ENCODE peak calls at places on chromosomes 3 and 15, in four cellular contexts. M is stomach, L is HepG2, B is endothelial cell of umbilical vein. C is an unnamed sample.

GRCh38 chr3:131361464-131362421 is 19.8 kb upstream of the NUDT16 start:
- DNase-seq in M (peak; percentile 96), L (no peak), B (peak; percentile 16), C (peak; percentile 86)

GRCh38 chr3:125115640-125116039 is 59.8 kb upstream of the HEG1 start:
- DNase-seq in M (no peak), L (peak; percentile 8), B (no peak), C (no peak)

GRCh38 chr3:39255503-39256325 is 24.1 kb downstream of the CX3CR1 start:
- DNase-seq in M (no peak), L (no peak), B (no peak), C (no peak)

GRCh38 chr15:74384566-74385441 is 17.4 kb upstream of the CYP11A1 start:
- DNase-seq in M (peak; percentile 46), L (no peak), B (peak; percentile 43), C (no peak)

GRCh38 chr15:64232400-64232799 is 69.6 kb upstream of the PPIB start:
- DNase-seq in M (no peak), L (peak; percentile 10), B (no peak), C (no peak)

GRCh38 chr3:69161587-69162196 is 39.3 kb upstream of the LMOD3 start:
- DNase-seq in M (no peak), L (peak; percentile 43), B (peak; percentile 65), C (no peak)

GRCh38 chr3:162082516-162082915 is 585.9 kb downstream of the OTOL1 start:
- DNase-seq in M (no peak), L (no peak), B (no peak), C (no peak)

GRCh38 chr3:96796101-96796500 is 18.3 kb upstream of the EPHA6 start:
- DNase-seq in M (no peak), L (no peak), B (no peak), C (no peak)

GRCh38 chr3:140384028-140384771 is 293.7 kb upstream of the TRIM42 start:
- DNase-seq in M (peak; percentile 52), L (no peak), B (no peak), C (no peak)

GRCh38 chr3:124615896-124616543 is 114.2 kb upstream of the UMPS start:
- DNase-seq in M (peak; percentile 61), L (no peak), B (no peak), C (no peak)

GRCh38 chr3:70000563-70001081 is 1.1 kb downstream of the SAMMSON start:
- DNase-seq in M (no peak), L (no peak), B (no peak), C (no peak)

GRCh38 chr3:187062526-187063177 is 76.6 kb downstream of the RPL39L start:
- DNase-seq in M (no peak), L (peak; percentile 81), B (no peak), C (no peak)

GRCh38 chr3:126996905-126997304 is 14.0 kb downstream of the PLXNA1 start:
- DNase-seq in M (no peak), L (no peak), B (no peak), C (no peak)

GRCh38 chr3:65619391-65620298 is 419.1 kb downstream of the MAGI1 start:
- DNase-seq in M (no peak), L (no peak), B (peak; percentile 89), C (no peak)

GRCh38 chr15:53837263-53837662 is 77.8 kb upstream of the WDR72 start:
- DNase-seq in M (peak; percentile 86), L (peak; percentile 63), B (no peak), C (no peak)

GRCh38 chr15:98658831-98659699 is 10.7 kb downstream of the IGF1R start:
- DNase-seq in M (no peak), L (peak; percentile 66), B (peak; percentile 51), C (no peak)

GRCh38 chr3:178971614-178972013 is 100.0 kb downstream of the ZMAT3 start:
- DNase-seq in M (no peak), L (no peak), B (no peak), C (no peak)

GRCh38 chr3:186241910-186242821 is 119.9 kb downstream of the DGKG start:
- DNase-seq in M (peak; percentile 76), L (peak; percentile 92), B (peak; percentile 33), C (peak; percentile 79)

GRCh38 chr3:166810741-166811445 is 569.2 kb downstream of the ZBBX start:
- DNase-seq in M (no peak), L (no peak), B (no peak), C (no peak)

GRCh38 chr3:119145500-119146167 is at the start of gene TEX55:
- DNase-seq in M (no peak), L (peak; percentile 30), B (peak; percentile 30), C (no peak)

GRCh38 chr3:172082269-172082668 is 42.9 kb downstream of the FNDC3B start:
- DNase-seq in M (no peak), L (peak; percentile 49), B (no peak), C (peak; percentile 87)

GRCh38 chr3:136343873-136344281 is 93.7 kb downstream of the PCCB start:
- DNase-seq in M (peak; percentile 88), L (peak; percentile 57), B (peak; percentile 91), C (peak; percentile 95)

GRCh38 chr15:70519616-70520015 is 243.7 kb downstream of the UACA start:
- DNase-seq in M (no peak), L (no peak), B (no peak), C (peak; percentile 27)

GRCh38 chr15:64092864-64093626 is 593 bp downstream of the CIAO2A start:
- DNase-seq in M (peak; percentile 50), L (peak; percentile 72), B (peak; percentile 65), C (no peak)

DNA sequence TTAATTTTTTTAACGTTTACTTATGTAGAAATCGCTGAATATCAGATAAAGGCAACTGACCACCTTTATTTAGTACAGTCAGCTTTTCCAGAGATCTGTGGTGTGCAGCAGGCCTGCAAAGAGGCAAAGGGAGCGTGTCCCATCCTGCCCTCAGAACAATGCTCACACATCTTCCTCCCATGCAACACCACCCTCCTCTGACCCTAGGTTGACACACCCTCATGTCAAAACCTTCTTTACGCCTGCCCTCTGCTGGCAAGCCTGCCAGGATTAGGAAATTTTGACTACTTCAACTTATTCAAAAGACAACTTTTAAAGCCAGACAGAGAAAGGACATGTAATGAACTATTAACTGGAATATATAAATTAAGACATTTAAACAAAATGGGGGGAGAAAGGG is 513.7 kb downstream of the FOXP1 start:
- DNase-seq in M (peak; percentile 53), L (peak; percentile 64), B (peak; percentile 74), C (peak; percentile 76)
- H3K27ac ChIP-seq in M (peak overlapping the region; percentile 92), L (no peak overlapping the region), B (no peak overlapping the region), C (peak overlapping the region; percentile 97)

GRCh38 chr3:192577811-192578210 is 149.5 kb downstream of the FGF12 start:
- DNase-seq in M (no peak), L (no peak), B (no peak), C (no peak)
- TF ChIP-seq CTCF in M (no peak), L (no peak), B (no peak), C (no peak)

GRCh38 chr3:112101946-112102345 is 15.8 kb downstream of the C3orf52 start:
- DNase-seq in M (no peak), L (no peak), B (peak; percentile 58), C (no peak)

GRCh38 chr3:112092439-112093179 is 6.4 kb downstream of the C3orf52 start:
- DNase-seq in M (no peak), L (no peak), B (no peak), C (no peak)

GRCh38 chr3:112093180-112093522 is 7.0 kb downstream of the C3orf52 start:
- DNase-seq in M (no peak), L (no peak), B (no peak), C (no peak)

GRCh38 chr3:112096176-112096575 is 10.0 kb downstream of the C3orf52 start:
- DNase-seq in M (no peak), L (no peak), B (no peak), C (no peak)

GRCh38 chr3:112097378-112097777 is 11.2 kb downstream of the C3orf52 start:
- DNase-seq in M (peak; percentile 51), L (peak; percentile 48), B (peak; percentile 99), C (no peak)
- TF ChIP-seq POLR2AphosphoS5 in M (no peak), L (no peak), B (peak; percentile 68), C (no peak)

GRCh38 chr3:16507540-16508241 is 5.8 kb downstream of the RFTN1 start:
- DNase-seq in M (no peak), L (no peak), B (no peak), C (no peak)
- H3K27ac ChIP-seq in M (no peak overlapping the region), L (no peak overlapping the region), B (no peak overlapping the region), C (no peak overlapping the region)

DNA sequence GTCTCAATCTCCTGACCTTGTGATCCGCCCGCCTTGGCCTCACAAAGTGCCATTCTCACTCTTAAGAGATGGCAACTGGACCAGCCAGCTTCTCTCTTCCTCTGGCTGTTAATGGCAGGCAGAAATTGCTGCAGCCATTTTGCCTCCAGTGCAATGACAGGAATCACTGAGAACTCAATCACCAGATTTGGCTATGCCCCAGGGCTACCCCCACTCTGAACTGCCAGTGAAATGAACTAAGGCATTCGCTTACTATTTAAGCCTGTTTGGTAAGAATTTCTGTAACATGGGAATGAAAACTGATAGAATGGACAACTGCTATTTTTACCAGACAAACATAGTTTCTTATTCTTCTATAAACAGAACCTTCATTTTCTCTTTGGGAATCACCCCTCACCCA is 24.5 kb downstream of the FOXP1 start:
- DNase-seq in M (no peak), L (no peak), B (no peak), C (no peak)
- TF ChIP-seq CTCF in M (no peak), L (no peak), B (no peak), C (no peak)